ENCODE peak calls at places on chromosomes 5 and 9, in six cellular contexts. One of them, this sample, is unnamed.

GRCh38 chr5:107964722-107965121 is 294.0 kb upstream of the EFNA5 start:
- DNase-seq in K562: no peak
- DNase-seq in H1: no peak
- DNase-seq in GM12878: peak
- DNase-seq in SK-N-SH: no peak
- DNase-seq in HepG2: no peak
- DNase-seq in this sample: no peak

GRCh38 chr5:127320032-127320945 is 29.7 kb downstream of the MEGF10 start:
- DNase-seq in H1: no peak
- DNase-seq in SK-N-SH: no peak
- DNase-seq in GM12878: peak
- DNase-seq in HepG2: no peak
- DNase-seq in K562: no peak
- DNase-seq in this sample: no peak

GRCh38 chr5:83965431-83965830 is 244.8 kb upstream of the HAPLN1 start:
- DNase-seq in GM12878: no peak
- DNase-seq in H1: no peak
- DNase-seq in SK-N-SH: no peak
- DNase-seq in HepG2: no peak
- DNase-seq in K562: no peak
- DNase-seq in this sample: no peak

GRCh38 chr9:116096046-116096445 is 57.5 kb upstream of the PAPPA start:
- DNase-seq in K562: no peak
- DNase-seq in GM12878: no peak
- DNase-seq in HepG2: no peak
- DNase-seq in SK-N-SH: no peak
- DNase-seq in H1: no peak
- DNase-seq in this sample: no peak

GRCh38 chr5:172064766-172065165 is 58.3 kb upstream of the FBXW11 start:
- DNase-seq in K562: no peak
- DNase-seq in SK-N-SH: no peak
- DNase-seq in H1: no peak
- DNase-seq in GM12878: no peak
- DNase-seq in HepG2: no peak
- DNase-seq in this sample: no peak

GRCh38 chr9:122364117-122364782 is 6.6 kb upstream of the PTGS1 start:
- DNase-seq in SK-N-SH: no peak
- DNase-seq in H1: no peak
- DNase-seq in HepG2: no peak
- DNase-seq in K562: no peak
- DNase-seq in GM12878: no peak
- DNase-seq in this sample: no peak

GRCh38 chr5:139653616-139654015 is 5.5 kb downstream of the CXXC5 start:
- DNase-seq in GM12878: no peak
- DNase-seq in H1: no peak
- DNase-seq in HepG2: no peak
- DNase-seq in SK-N-SH: no peak
- DNase-seq in K562: no peak
- DNase-seq in this sample: no peak

GRCh38 chr5:163489055-163489744 is 16.2 kb upstream of the MAT2B start:
- DNase-seq in K562: no peak
- DNase-seq in H1: no peak
- DNase-seq in SK-N-SH: no peak
- DNase-seq in HepG2: peak
- DNase-seq in GM12878: no peak
- DNase-seq in this sample: peak

GRCh38 chr5:96758621-96759020 is 49.1 kb downstream of the ERAP1 start:
- DNase-seq in SK-N-SH: no peak
- DNase-seq in H1: no peak
- DNase-seq in HepG2: no peak
- DNase-seq in K562: no peak
- DNase-seq in GM12878: no peak
- DNase-seq in this sample: no peak

GRCh38 chr5:162654661-162655406 is 587.3 kb downstream of the GABRG2 start:
- DNase-seq in H1: no peak
- DNase-seq in HepG2: no peak
- DNase-seq in SK-N-SH: no peak
- DNase-seq in K562: no peak
- DNase-seq in GM12878: no peak
- DNase-seq in this sample: no peak

GRCh38 chr5:114055318-114055788 is 306.5 kb upstream of the KCNN2 start:
- DNase-seq in K562: no peak
- DNase-seq in HepG2: no peak
- DNase-seq in GM12878: no peak
- DNase-seq in SK-N-SH: peak
- DNase-seq in H1: peak
- DNase-seq in this sample: peak

GRCh38 chr5:129361441-129362025 is 98.6 kb upstream of the ADAMTS19 start:
- DNase-seq in HepG2: no peak
- DNase-seq in SK-N-SH: no peak
- DNase-seq in H1: no peak
- DNase-seq in K562: no peak
- DNase-seq in GM12878: no peak
- DNase-seq in this sample: peak

GRCh38 chr5:125604104-125604503 is 819.1 kb upstream of the GRAMD2B start:
- DNase-seq in HepG2: no peak
- DNase-seq in K562: no peak
- DNase-seq in H1: no peak
- DNase-seq in SK-N-SH: no peak
- DNase-seq in GM12878: no peak
- DNase-seq in this sample: no peak

GRCh38 chr9:73845954-73846690 is 651.0 kb upstream of the RORB start:
- DNase-seq in K562: no peak
- DNase-seq in HepG2: no peak
- DNase-seq in H1: peak
- DNase-seq in SK-N-SH: no peak
- DNase-seq in GM12878: no peak
- DNase-seq in this sample: no peak

GRCh38 chr5:92627186-92627585 is 953.8 kb downstream of the NR2F1-AS1 start:
- DNase-seq in SK-N-SH: no peak
- DNase-seq in H1: no peak
- DNase-seq in HepG2: no peak
- DNase-seq in K562: no peak
- DNase-seq in GM12878: no peak
- DNase-seq in this sample: no peak

GRCh38 chr5:104179057-104179456 is 616.5 kb upstream of the NUDT12 start:
- DNase-seq in GM12878: peak
- DNase-seq in K562: peak
- DNase-seq in HepG2: peak
- DNase-seq in H1: peak
- DNase-seq in SK-N-SH: peak
- DNase-seq in this sample: peak

GRCh38 chr5:124285733-124286132 is 460.7 kb downstream of the ZNF608 start:
- DNase-seq in HepG2: peak
- DNase-seq in K562: no peak
- DNase-seq in SK-N-SH: no peak
- DNase-seq in GM12878: no peak
- DNase-seq in H1: no peak
- DNase-seq in this sample: no peak

GRCh38 chr9:89177401-89178161 is 1.0 kb downstream of the SHC3 start:
- DNase-seq in K562: no peak
- DNase-seq in H1: no peak
- DNase-seq in SK-N-SH: peak
- DNase-seq in HepG2: no peak
- DNase-seq in GM12878: no peak
- DNase-seq in this sample: no peak

GRCh38 chr9:15142903-15143534 is 164.0 kb downstream of the TTC39B start:
- DNase-seq in HepG2: peak
- DNase-seq in H1: no peak
- DNase-seq in GM12878: no peak
- DNase-seq in K562: peak
- DNase-seq in SK-N-SH: peak
- DNase-seq in this sample: peak

GRCh38 chr9:129320575-129321311 is 142.7 kb upstream of the IER5L start:
- DNase-seq in GM12878: peak
- DNase-seq in SK-N-SH: peak
- DNase-seq in HepG2: peak
- DNase-seq in H1: no peak
- DNase-seq in K562: peak
- DNase-seq in this sample: no peak

GRCh38 chr9:35826071-35826701 is 2.3 kb downstream of the FAM221B start:
- DNase-seq in GM12878: peak
- DNase-seq in SK-N-SH: peak
- DNase-seq in K562: peak
- DNase-seq in HepG2: peak
- DNase-seq in H1: no peak
- DNase-seq in this sample: peak

DNA sequence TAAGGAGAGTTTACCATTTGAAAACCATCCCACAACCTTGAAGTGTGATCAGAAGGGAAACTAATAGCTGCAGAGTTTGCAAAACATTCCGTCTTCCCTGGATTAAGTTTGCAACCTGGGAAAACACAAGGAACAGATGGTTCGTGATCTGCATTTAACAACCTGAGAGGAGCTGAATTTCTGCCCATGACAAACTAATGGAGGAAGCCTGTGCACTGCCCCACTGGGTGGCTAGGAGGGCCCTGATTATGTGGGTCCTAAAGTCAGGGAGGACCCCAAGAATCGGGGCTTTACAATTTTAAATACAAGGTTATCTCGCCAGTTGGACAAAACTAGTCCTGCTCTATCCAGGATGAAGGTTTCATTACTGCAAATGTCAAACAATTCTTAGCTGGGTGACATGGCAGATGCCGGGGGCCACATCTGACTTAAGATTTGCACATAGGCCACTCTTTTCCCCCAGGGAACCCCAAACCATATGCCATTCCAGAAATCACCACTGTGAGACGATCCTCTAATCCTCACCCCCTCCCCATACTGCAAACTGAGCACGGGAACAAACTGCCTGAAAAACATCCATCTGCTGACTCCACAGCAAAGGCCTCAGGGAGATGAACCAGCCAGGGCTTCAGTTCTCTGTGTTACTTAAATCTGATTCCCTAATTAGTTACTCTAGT is 35.4 kb downstream of the MTX3 start:
- DNase-seq in SK-N-SH: no peak
- DNase-seq in H1: no peak
- DNase-seq in GM12878: no peak
- DNase-seq in K562: no peak
- DNase-seq in HepG2: no peak
- DNase-seq in this sample: no peak
- TF ChIP-seq CHD2 in SK-N-SH: no peak
- TF ChIP-seq CHD2 in H1: no peak
- TF ChIP-seq CHD2 in GM12878: no peak
- TF ChIP-seq CHD2 in K562: no peak
- TF ChIP-seq CHD2 in HepG2: no peak
- TF ChIP-seq CHD2 in this sample: no peak

DNA sequence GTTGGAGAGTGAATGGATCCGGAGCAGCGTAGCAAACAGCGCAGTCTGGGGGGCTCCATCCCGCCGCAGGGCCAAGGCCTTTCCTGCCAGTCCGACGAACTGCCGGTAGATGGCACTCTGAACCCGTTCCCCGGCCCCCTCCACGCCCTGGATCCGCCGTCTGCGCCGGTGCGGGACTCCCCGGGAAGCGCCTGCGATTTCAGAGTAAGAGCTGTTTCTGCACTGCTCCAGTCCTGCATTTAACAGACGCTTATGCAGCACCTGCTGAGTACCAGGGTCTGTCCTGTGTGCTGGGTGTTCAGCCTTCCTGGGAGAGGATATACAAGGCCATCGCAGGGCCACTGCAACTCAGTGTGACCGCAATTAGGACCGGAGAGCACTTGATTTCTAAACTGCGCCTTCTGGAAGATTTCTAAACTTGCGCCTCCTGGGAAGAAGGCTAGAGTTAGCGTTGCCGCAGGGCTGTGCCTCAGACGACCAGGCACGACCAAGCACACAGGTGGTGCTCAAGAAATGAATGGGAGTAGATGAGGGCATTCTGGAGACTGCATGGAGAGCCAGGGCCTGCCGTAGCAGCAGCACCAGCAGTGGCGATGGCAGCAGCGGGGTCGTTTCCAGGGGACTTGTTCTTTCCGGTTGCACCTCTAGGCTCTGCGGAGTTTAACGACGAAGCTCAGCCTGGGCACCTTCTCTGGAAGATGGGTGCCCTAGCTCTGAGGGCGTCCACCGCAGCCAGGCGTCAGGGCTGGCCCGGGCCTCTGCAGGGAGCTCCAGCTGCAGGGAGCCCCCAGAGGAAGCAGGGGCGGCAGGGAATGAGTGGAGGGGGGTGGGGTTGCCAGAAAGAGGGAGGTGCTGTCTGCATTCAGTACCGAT is 14.3 kb upstream of the TIFAB start:
- DNase-seq in GM12878: no peak
- DNase-seq in H1: no peak
- DNase-seq in SK-N-SH: peak
- DNase-seq in K562: peak
- DNase-seq in HepG2: peak
- DNase-seq in this sample: peak
- H3K4me3 ChIP-seq in GM12878: no peak
- H3K4me3 ChIP-seq in H1: peak
- H3K4me3 ChIP-seq in SK-N-SH: no peak
- H3K4me3 ChIP-seq in K562: no peak
- H3K4me3 ChIP-seq in HepG2: no peak
- H3K4me3 ChIP-seq in this sample: no peak

GRCh38 chr5:88888291-88888690 is 5.3 kb upstream of the MEF2C start:
- DNase-seq in K562: no peak
- DNase-seq in SK-N-SH: no peak
- DNase-seq in HepG2: no peak
- DNase-seq in H1: no peak
- DNase-seq in GM12878: no peak
- DNase-seq in this sample: no peak
- TF ChIP-seq CHD2 in K562: no peak
- TF ChIP-seq CHD2 in SK-N-SH: no peak
- TF ChIP-seq CHD2 in HepG2: no peak
- TF ChIP-seq CHD2 in H1: no peak
- TF ChIP-seq CHD2 in GM12878: no peak
- TF ChIP-seq CHD2 in this sample: no peak

DNA sequence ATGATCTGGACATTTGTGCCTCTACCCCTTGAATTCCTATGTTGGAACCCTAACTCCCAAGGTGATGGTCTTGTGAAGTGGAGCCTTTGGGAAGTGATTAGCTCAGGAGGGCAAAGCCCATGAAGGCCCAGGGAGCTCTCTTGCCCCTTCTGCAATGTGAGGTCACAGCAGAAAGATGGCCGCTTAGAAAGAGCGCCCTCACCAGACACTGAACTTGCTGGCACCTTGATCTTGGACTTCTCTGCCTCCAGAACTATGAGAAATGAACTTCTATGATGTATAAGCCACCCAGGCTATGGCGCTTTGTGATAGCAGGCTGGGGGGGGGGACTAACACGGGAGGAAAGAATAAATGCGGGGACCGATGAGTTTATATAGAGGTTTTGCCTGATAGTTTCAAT is 45.3 kb downstream of the AGXT2 start:
- DNase-seq in HepG2: no peak
- DNase-seq in SK-N-SH: no peak
- DNase-seq in H1: no peak
- DNase-seq in K562: no peak
- DNase-seq in GM12878: no peak
- DNase-seq in this sample: no peak
- H3K4me3 ChIP-seq in HepG2: no peak
- H3K4me3 ChIP-seq in SK-N-SH: no peak
- H3K4me3 ChIP-seq in H1: no peak
- H3K4me3 ChIP-seq in K562: no peak
- H3K4me3 ChIP-seq in GM12878: no peak
- H3K4me3 ChIP-seq in this sample: no peak

DNA sequence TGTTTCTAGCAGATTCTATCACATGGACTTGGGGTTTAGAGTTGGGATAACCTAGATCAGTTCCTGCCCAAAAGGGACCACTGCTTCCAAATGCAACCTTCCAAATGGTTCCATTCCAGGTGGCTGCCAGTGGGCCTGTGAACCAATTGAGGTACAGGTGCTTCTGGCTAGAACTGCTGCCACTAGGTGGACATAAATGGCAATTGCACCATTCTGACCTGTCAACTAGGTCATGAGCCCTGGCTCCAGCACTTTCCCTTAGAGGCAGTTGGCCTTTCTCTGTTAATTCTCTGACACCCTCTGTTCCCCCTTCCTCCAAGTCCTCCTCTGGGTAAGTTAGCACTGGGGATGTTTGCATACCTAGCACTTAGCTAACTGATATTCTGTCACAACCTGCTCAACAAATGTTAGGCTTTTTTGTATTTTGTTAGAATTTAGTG is 16.6 kb upstream of the HEMGN start:
- DNase-seq in H1: peak
- DNase-seq in SK-N-SH: peak
- DNase-seq in HepG2: peak
- DNase-seq in GM12878: no peak
- DNase-seq in K562: peak
- DNase-seq in this sample: peak
- TF ChIP-seq CHD2 in H1: no peak
- TF ChIP-seq CHD2 in SK-N-SH: no peak
- TF ChIP-seq CHD2 in HepG2: no peak
- TF ChIP-seq CHD2 in GM12878: no peak
- TF ChIP-seq CHD2 in K562: no peak
- TF ChIP-seq CHD2 in this sample: no peak

This sample was measured in A549.